ENCODE peak calls at places on chromosomes 2 and 18, in seven cellular contexts. V is kidney epithelial cell; Q is sciatic nerve; C is EH; Z is Calu3; H is PC-3; M is CD4-positive, alpha-beta T cell. S is an unnamed sample.

GRCh38 chr2:8608411-8608954 is 73.4 kb upstream of the ID2 start:
- DNase-seq in V (no peak), Q (no peak), C (peak), Z (no peak), H (no peak), M (no peak), S (no peak)

GRCh38 chr2:118705032-118705431 is 142.4 kb downstream of the EN1 start:
- DNase-seq in V (no peak), Q (no peak), C (peak), Z (no peak), H (peak), M (no peak), S (no peak)

GRCh38 chr2:119260636-119261497 is 37.2 kb downstream of the STEAP3 start:
- DNase-seq in V (no peak), Q (no peak), C (peak), Z (no peak), H (no peak), M (no peak), S (no peak)

GRCh38 chr2:12321017-12321641 is 395.6 kb upstream of the TRIB2 start:
- DNase-seq in V (peak), Q (no peak), C (peak), Z (no peak), H (peak), M (no peak), S (no peak)

GRCh38 chr2:13462464-13462863 is 745.7 kb downstream of the TRIB2 start:
- DNase-seq in V (no peak), Q (no peak), C (no peak), Z (no peak), H (no peak), M (no peak), S (no peak)

GRCh38 chr18:24488824-24489493 is 28.5 kb downstream of the HRH4 start:
- DNase-seq in V (no peak), Q (no peak), C (peak), Z (peak), H (peak), M (no peak), S (no peak)

GRCh38 chr2:27379840-27380625 is 501 bp downstream of the ZNF513 start:
- DNase-seq in V (no peak), Q (peak), C (peak), Z (no peak), H (peak), M (peak), S (no peak)

GRCh38 chr2:140529706-140530105 is 1601.1 kb downstream of the LRP1B start:
- DNase-seq in V (no peak), Q (no peak), C (no peak), Z (no peak), H (no peak), M (no peak), S (no peak)

GRCh38 chr2:112920923-112921532 is 10.1 kb downstream of the IL37 start:
- DNase-seq in V (no peak), Q (no peak), C (peak), Z (peak), H (peak), M (no peak), S (no peak)

GRCh38 chr2:178477443-178478099 is 829 bp downstream of the FKBP7 start:
- DNase-seq in V (no peak), Q (no peak), C (no peak), Z (no peak), H (no peak), M (no peak), S (no peak)

GRCh38 chr2:869894-870293 is 80.8 kb upstream of the SNTG2 start:
- DNase-seq in V (no peak), Q (no peak), C (no peak), Z (no peak), H (no peak), M (no peak), S (no peak)

GRCh38 chr18:36830141-36830495 is 1.2 kb downstream of the KIAA1328 start:
- DNase-seq in V (no peak), Q (no peak), C (no peak), Z (no peak), H (no peak), M (no peak), S (no peak)

GRCh38 chr2:103005386-103005785 is 243.6 kb downstream of the TMEM182 start:
- DNase-seq in V (no peak), Q (no peak), C (no peak), Z (no peak), H (no peak), M (no peak), S (no peak)

GRCh38 chr2:98560256-98560771 is 48.0 kb downstream of the COA5 start:
- DNase-seq in V (peak), Q (no peak), C (peak), Z (no peak), H (peak), M (no peak), S (no peak)

GRCh38 chr2:172427256-172427989 is at the start of gene ITGA6:
- DNase-seq in V (no peak), Q (peak), C (peak), Z (peak), H (peak), M (peak), S (no peak)

GRCh38 chr2:207951734-207952480 is 73.4 kb downstream of the PLEKHM3 start:
- DNase-seq in V (no peak), Q (no peak), C (no peak), Z (no peak), H (no peak), M (no peak), S (no peak)

GRCh38 chr2:43224571-43225092 is 1.8 kb downstream of the ZFP36L2 start:
- DNase-seq in V (no peak), Q (no peak), C (peak), Z (peak), H (peak), M (peak), S (no peak)

GRCh38 chr2:201507725-201508124 is 56.2 kb downstream of the STRADB start:
- DNase-seq in V (no peak), Q (no peak), C (no peak), Z (no peak), H (no peak), M (no peak), S (no peak)

GRCh38 chr2:236170678-236171212 is 2.6 kb upstream of the GBX2 start:
- DNase-seq in V (no peak), Q (no peak), C (peak), Z (no peak), H (no peak), M (no peak), S (no peak)

GRCh38 chr2:70469435-70469834 is 84.2 kb downstream of the TGFA start:
- DNase-seq in V (no peak), Q (no peak), C (no peak), Z (no peak), H (no peak), M (no peak), S (no peak)

GRCh38 chr2:15543058-15543457 is 18.1 kb downstream of the NBAS start:
- DNase-seq in V (no peak), Q (no peak), C (no peak), Z (no peak), H (no peak), M (no peak), S (no peak)

GRCh38 chr18:5912491-5912890 is 17.2 kb upstream of the TMEM200C start:
- DNase-seq in V (no peak), Q (no peak), C (no peak), Z (no peak), H (no peak), M (no peak), S (no peak)

GRCh38 chr2:163419000-163419575 is 316.7 kb downstream of the FIGN start:
- DNase-seq in V (no peak), Q (no peak), C (no peak), Z (no peak), H (no peak), M (no peak), S (no peak)

GRCh38 chr2:19261061-19261460 is 97.4 kb downstream of the OSR1 start:
- DNase-seq in V (no peak), Q (no peak), C (no peak), Z (no peak), H (no peak), M (no peak), S (no peak)

GRCh38 chr2:73931531-73932500 is 5.1 kb downstream of the DGUOK start:
- DNase-seq in V (no peak), Q (no peak), C (peak), Z (no peak), H (peak), M (no peak), S (no peak)

GRCh38 chr2:111186123-111186715 is 65.5 kb downstream of the BCL2L11 start:
- DNase-seq in V (no peak), Q (no peak), C (no peak), Z (no peak), H (no peak), M (no peak), S (no peak)

GRCh38 chr2:20012032-20012281 is 511 bp downstream of the MATN3 start:
- DNase-seq in V (no peak), Q (no peak), C (no peak), Z (no peak), H (no peak), M (no peak), S (no peak)

GRCh38 chr2:100180503-100180902 is 38.1 kb upstream of the AFF3 start:
- DNase-seq in V (no peak), Q (no peak), C (no peak), Z (no peak), H (no peak), M (no peak), S (no peak)

GRCh38 chr2:241224851-241225438 is 36.5 kb downstream of the ANO7 start:
- DNase-seq in V (no peak), Q (no peak), C (no peak), Z (no peak), H (no peak), M (no peak), S (no peak)

GRCh38 chr2:62363166-62363565 is 142.8 kb downstream of the TMEM17 start:
- DNase-seq in V (no peak), Q (no peak), C (no peak), Z (no peak), H (no peak), M (no peak), S (no peak)

GRCh38 chr2:197383825-197384224 is 51.0 kb downstream of the SF3B1 start:
- DNase-seq in V (no peak), Q (no peak), C (no peak), Z (no peak), H (no peak), M (no peak), S (no peak)